ENCODE peak calls at places on chromosomes 1 and 21, in seven cellular contexts. One of them, this sample, is unnamed.
A peak's percentile ranks its signal among the peaks of the same experiment; 100 is the strongest.

GRCh38 chr21:45769896-45770295 is 126.4 kb downstream of the PCBP3 start:
- DNase-seq in activated CD8-positive, alpha-beta memory T cell treated with anti-CD3 and anti-CD28 coated beads for 4 hours: no peak
- DNase-seq in RCC 7860: no peak
- DNase-seq in amniotic stem cell: no peak
- DNase-seq in GM13976: peak; percentile 25
- DNase-seq in GM12865: no peak
- DNase-seq in stimulated activated CD8-positive, alpha-beta memory T cell treated with anti-CD3 and anti-CD28 coated beads, Interleukin-2, amount 100 ng/mL, for 48 hours: no peak
- DNase-seq in this sample: no peak

GRCh38 chr1:45403298-45404079 is 63.2 kb upstream of the MUTYH start:
- DNase-seq in GM13976: no peak
- DNase-seq in RCC 7860: no peak
- DNase-seq in activated CD8-positive, alpha-beta memory T cell treated with anti-CD3 and anti-CD28 coated beads for 4 hours: no peak
- DNase-seq in stimulated activated CD8-positive, alpha-beta memory T cell treated with anti-CD3 and anti-CD28 coated beads, Interleukin-2, amount 100 ng/mL, for 48 hours: no peak
- DNase-seq in GM12865: no peak
- DNase-seq in amniotic stem cell: no peak
- DNase-seq in this sample: no peak

GRCh38 chr1:25871704-25872494 is 3.6 kb downstream of the PAQR7 start:
- DNase-seq in amniotic stem cell: no peak
- DNase-seq in activated CD8-positive, alpha-beta memory T cell treated with anti-CD3 and anti-CD28 coated beads for 4 hours: no peak
- DNase-seq in GM13976: no peak
- DNase-seq in GM12865: no peak
- DNase-seq in RCC 7860: no peak
- DNase-seq in stimulated activated CD8-positive, alpha-beta memory T cell treated with anti-CD3 and anti-CD28 coated beads, Interleukin-2, amount 100 ng/mL, for 48 hours: no peak
- DNase-seq in this sample: no peak

GRCh38 chr1:113217447-113218208 is 144.6 kb downstream of the LRIG2 start:
- DNase-seq in GM13976: no peak
- DNase-seq in GM12865: no peak
- DNase-seq in activated CD8-positive, alpha-beta memory T cell treated with anti-CD3 and anti-CD28 coated beads for 4 hours: no peak
- DNase-seq in RCC 7860: no peak
- DNase-seq in amniotic stem cell: no peak
- DNase-seq in stimulated activated CD8-positive, alpha-beta memory T cell treated with anti-CD3 and anti-CD28 coated beads, Interleukin-2, amount 100 ng/mL, for 48 hours: no peak
- DNase-seq in this sample: no peak

GRCh38 chr1:41383094-41383852 is 22.0 kb downstream of the FOXO6 start:
- DNase-seq in stimulated activated CD8-positive, alpha-beta memory T cell treated with anti-CD3 and anti-CD28 coated beads, Interleukin-2, amount 100 ng/mL, for 48 hours: peak; percentile 17
- DNase-seq in GM13976: no peak
- DNase-seq in activated CD8-positive, alpha-beta memory T cell treated with anti-CD3 and anti-CD28 coated beads for 4 hours: no peak
- DNase-seq in RCC 7860: peak; percentile 10
- DNase-seq in amniotic stem cell: no peak
- DNase-seq in GM12865: no peak
- DNase-seq in this sample: no peak

GRCh38 chr1:8427986-8428385 is 110.1 kb downstream of the SLC45A1 start:
- DNase-seq in GM13976: no peak
- DNase-seq in stimulated activated CD8-positive, alpha-beta memory T cell treated with anti-CD3 and anti-CD28 coated beads, Interleukin-2, amount 100 ng/mL, for 48 hours: no peak
- DNase-seq in RCC 7860: no peak
- DNase-seq in activated CD8-positive, alpha-beta memory T cell treated with anti-CD3 and anti-CD28 coated beads for 4 hours: no peak
- DNase-seq in amniotic stem cell: no peak
- DNase-seq in GM12865: peak; percentile 13
- DNase-seq in this sample: no peak

GRCh38 chr1:36151845-36152203 is 2.5 kb upstream of the TRAPPC3 start:
- DNase-seq in amniotic stem cell: no peak
- DNase-seq in RCC 7860: no peak
- DNase-seq in activated CD8-positive, alpha-beta memory T cell treated with anti-CD3 and anti-CD28 coated beads for 4 hours: peak; percentile 38
- DNase-seq in stimulated activated CD8-positive, alpha-beta memory T cell treated with anti-CD3 and anti-CD28 coated beads, Interleukin-2, amount 100 ng/mL, for 48 hours: no peak
- DNase-seq in GM13976: no peak
- DNase-seq in GM12865: peak; percentile 49
- DNase-seq in this sample: no peak

GRCh38 chr1:23215291-23215690 is 2.0 kb downstream of the HTR1D start:
- DNase-seq in RCC 7860: no peak
- DNase-seq in amniotic stem cell: no peak
- DNase-seq in stimulated activated CD8-positive, alpha-beta memory T cell treated with anti-CD3 and anti-CD28 coated beads, Interleukin-2, amount 100 ng/mL, for 48 hours: no peak
- DNase-seq in GM12865: no peak
- DNase-seq in GM13976: no peak
- DNase-seq in activated CD8-positive, alpha-beta memory T cell treated with anti-CD3 and anti-CD28 coated beads for 4 hours: no peak
- DNase-seq in this sample: no peak

GRCh38 chr21:44850905-44851657 is 22.4 kb downstream of the PTTG1IP start:
- DNase-seq in activated CD8-positive, alpha-beta memory T cell treated with anti-CD3 and anti-CD28 coated beads for 4 hours: no peak
- DNase-seq in GM12865: no peak
- DNase-seq in RCC 7860: no peak
- DNase-seq in GM13976: no peak
- DNase-seq in stimulated activated CD8-positive, alpha-beta memory T cell treated with anti-CD3 and anti-CD28 coated beads, Interleukin-2, amount 100 ng/mL, for 48 hours: no peak
- DNase-seq in amniotic stem cell: no peak
- DNase-seq in this sample: no peak

GRCh38 chr21:34965200-34966174 is 83.6 kb downstream of the RUNX1 start:
- DNase-seq in stimulated activated CD8-positive, alpha-beta memory T cell treated with anti-CD3 and anti-CD28 coated beads, Interleukin-2, amount 100 ng/mL, for 48 hours: no peak
- DNase-seq in activated CD8-positive, alpha-beta memory T cell treated with anti-CD3 and anti-CD28 coated beads for 4 hours: no peak
- DNase-seq in RCC 7860: peak; percentile 20
- DNase-seq in GM12865: no peak
- DNase-seq in GM13976: no peak
- DNase-seq in amniotic stem cell: no peak
- DNase-seq in this sample: no peak

GRCh38 chr21:43361127-43361492 is 65.8 kb downstream of the SIK1 start:
- DNase-seq in stimulated activated CD8-positive, alpha-beta memory T cell treated with anti-CD3 and anti-CD28 coated beads, Interleukin-2, amount 100 ng/mL, for 48 hours: no peak
- DNase-seq in RCC 7860: no peak
- DNase-seq in GM13976: no peak
- DNase-seq in activated CD8-positive, alpha-beta memory T cell treated with anti-CD3 and anti-CD28 coated beads for 4 hours: no peak
- DNase-seq in amniotic stem cell: no peak
- DNase-seq in GM12865: peak; percentile 81
- DNase-seq in this sample: no peak

GRCh38 chr1:4396571-4396970 is 257.8 kb upstream of the AJAP1 start:
- DNase-seq in activated CD8-positive, alpha-beta memory T cell treated with anti-CD3 and anti-CD28 coated beads for 4 hours: no peak
- DNase-seq in RCC 7860: no peak
- DNase-seq in amniotic stem cell: no peak
- DNase-seq in stimulated activated CD8-positive, alpha-beta memory T cell treated with anti-CD3 and anti-CD28 coated beads, Interleukin-2, amount 100 ng/mL, for 48 hours: no peak
- DNase-seq in GM12865: no peak
- DNase-seq in GM13976: no peak
- DNase-seq in this sample: no peak

GRCh38 chr1:147541672-147542548 is 609 bp downstream of the BCL9 start:
- DNase-seq in activated CD8-positive, alpha-beta memory T cell treated with anti-CD3 and anti-CD28 coated beads for 4 hours: no peak
- DNase-seq in GM12865: no peak
- DNase-seq in amniotic stem cell: no peak
- DNase-seq in GM13976: no peak
- DNase-seq in RCC 7860: no peak
- DNase-seq in stimulated activated CD8-positive, alpha-beta memory T cell treated with anti-CD3 and anti-CD28 coated beads, Interleukin-2, amount 100 ng/mL, for 48 hours: no peak
- DNase-seq in this sample: no peak

GRCh38 chr1:44603718-44604117 is 70.6 kb downstream of the TMEM53 start:
- DNase-seq in stimulated activated CD8-positive, alpha-beta memory T cell treated with anti-CD3 and anti-CD28 coated beads, Interleukin-2, amount 100 ng/mL, for 48 hours: no peak
- DNase-seq in GM13976: no peak
- DNase-seq in activated CD8-positive, alpha-beta memory T cell treated with anti-CD3 and anti-CD28 coated beads for 4 hours: no peak
- DNase-seq in RCC 7860: no peak
- DNase-seq in amniotic stem cell: no peak
- DNase-seq in GM12865: no peak
- DNase-seq in this sample: no peak

GRCh38 chr1:227356582-227357228 is 38.4 kb upstream of the CDC42BPA start:
- DNase-seq in activated CD8-positive, alpha-beta memory T cell treated with anti-CD3 and anti-CD28 coated beads for 4 hours: no peak
- DNase-seq in RCC 7860: peak; percentile 57
- DNase-seq in GM12865: no peak
- DNase-seq in GM13976: no peak
- DNase-seq in amniotic stem cell: no peak
- DNase-seq in stimulated activated CD8-positive, alpha-beta memory T cell treated with anti-CD3 and anti-CD28 coated beads, Interleukin-2, amount 100 ng/mL, for 48 hours: no peak
- DNase-seq in this sample: no peak

GRCh38 chr1:44559361-44559760 is 114.9 kb downstream of the TMEM53 start:
- DNase-seq in amniotic stem cell: no peak
- DNase-seq in GM13976: no peak
- DNase-seq in activated CD8-positive, alpha-beta memory T cell treated with anti-CD3 and anti-CD28 coated beads for 4 hours: no peak
- DNase-seq in stimulated activated CD8-positive, alpha-beta memory T cell treated with anti-CD3 and anti-CD28 coated beads, Interleukin-2, amount 100 ng/mL, for 48 hours: no peak
- DNase-seq in RCC 7860: no peak
- DNase-seq in GM12865: no peak
- DNase-seq in this sample: no peak

GRCh38 chr1:38905985-38906384 is 24.6 kb upstream of the GJA9 start:
- DNase-seq in amniotic stem cell: no peak
- DNase-seq in GM12865: no peak
- DNase-seq in activated CD8-positive, alpha-beta memory T cell treated with anti-CD3 and anti-CD28 coated beads for 4 hours: no peak
- DNase-seq in GM13976: no peak
- DNase-seq in RCC 7860: no peak
- DNase-seq in stimulated activated CD8-positive, alpha-beta memory T cell treated with anti-CD3 and anti-CD28 coated beads, Interleukin-2, amount 100 ng/mL, for 48 hours: no peak
- DNase-seq in this sample: no peak

GRCh38 chr1:220711086-220711809 is 21.1 kb downstream of the C1orf115 start:
- DNase-seq in activated CD8-positive, alpha-beta memory T cell treated with anti-CD3 and anti-CD28 coated beads for 4 hours: no peak
- DNase-seq in GM13976: peak; percentile 49
- DNase-seq in GM12865: peak; percentile 39
- DNase-seq in RCC 7860: no peak
- DNase-seq in amniotic stem cell: no peak
- DNase-seq in stimulated activated CD8-positive, alpha-beta memory T cell treated with anti-CD3 and anti-CD28 coated beads, Interleukin-2, amount 100 ng/mL, for 48 hours: no peak
- DNase-seq in this sample: no peak

GRCh38 chr1:38568061-38568857 is 291.3 kb downstream of the RRAGC start:
- DNase-seq in GM13976: no peak
- DNase-seq in GM12865: no peak
- DNase-seq in stimulated activated CD8-positive, alpha-beta memory T cell treated with anti-CD3 and anti-CD28 coated beads, Interleukin-2, amount 100 ng/mL, for 48 hours: no peak
- DNase-seq in activated CD8-positive, alpha-beta memory T cell treated with anti-CD3 and anti-CD28 coated beads for 4 hours: no peak
- DNase-seq in RCC 7860: no peak
- DNase-seq in amniotic stem cell: no peak
- DNase-seq in this sample: no peak

GRCh38 chr1:1630965-1631792 is 794 bp upstream of the MMP23B start:
- DNase-seq in GM13976: no peak
- DNase-seq in GM12865: peak; percentile 5
- DNase-seq in RCC 7860: no peak
- DNase-seq in stimulated activated CD8-positive, alpha-beta memory T cell treated with anti-CD3 and anti-CD28 coated beads, Interleukin-2, amount 100 ng/mL, for 48 hours: no peak
- DNase-seq in amniotic stem cell: no peak
- DNase-seq in activated CD8-positive, alpha-beta memory T cell treated with anti-CD3 and anti-CD28 coated beads for 4 hours: no peak
- DNase-seq in this sample: no peak

This sample was measured in Caki2.